ENCODE peak calls at places on chromosomes 3 and 15, in four cellular contexts. W, X, A and D are unnamed samples.

GRCh38 chr3:169387751-169388696 is 275.5 kb downstream of the MECOM start:
- DNase-seq in X (no peak), W (peak), A (peak), D (no peak)

GRCh38 chr3:149767720-149768119 is 15.4 kb upstream of the COMMD2 start:
- DNase-seq in A (no peak), X (no peak), W (no peak), D (no peak)

GRCh38 chr3:149638401-149639092 is 19.3 kb downstream of the WWTR1 start:
- DNase-seq in A (no peak), X (no peak), W (no peak), D (no peak)

GRCh38 chr3:5198986-5199731 is 11.7 kb downstream of the EDEM1 start:
- DNase-seq in X (no peak), A (peak), W (no peak), D (no peak)

GRCh38 chr3:177452487-177452886 is 255.2 kb upstream of the TBL1XR1 start:
- DNase-seq in A (no peak), X (peak), W (no peak), D (no peak)

GRCh38 chr3:182794806-182795369 is 1.6 kb downstream of the ATP11B start:
- DNase-seq in A (no peak), W (no peak), X (no peak), D (no peak)

GRCh38 chr15:69099976-69100375 is 60.5 kb upstream of the GLCE start:
- DNase-seq in X (no peak), A (no peak), W (no peak), D (no peak)

GRCh38 chr15:68729789-68730201 is 90.9 kb downstream of the ANP32A start:
- DNase-seq in A (no peak), X (no peak), W (no peak), D (no peak)

GRCh38 chr3:23959147-23959900 is 14.2 kb downstream of the NR1D2 start:
- DNase-seq in W (peak), A (no peak), X (peak), D (no peak)

GRCh38 chr3:100709840-100710235 is 544 bp downstream of the TFG start:
- DNase-seq in W (peak), A (peak), X (peak), D (peak)

GRCh38 chr3:118151164-118151563 is 883.5 kb downstream of the IGSF11 start:
- DNase-seq in X (no peak), W (no peak), A (no peak), D (no peak)

GRCh38 chr3:101695779-101696372 is 9.4 kb upstream of the RPL24 start:
- DNase-seq in X (peak), A (peak), W (peak), D (peak)

GRCh38 chr3:46497556-46498265 is at the start of gene RTP3:
- DNase-seq in A (no peak), X (no peak), W (no peak), D (no peak)

GRCh38 chr3:184727357-184728060 is 15.6 kb upstream of the MAGEF1 start:
- DNase-seq in A (peak), X (peak), W (peak), D (peak)

GRCh38 chr3:122307288-122307687 is 17.8 kb upstream of the CSTA start:
- DNase-seq in X (no peak), W (no peak), A (no peak), D (no peak)

GRCh38 chr3:61928020-61928419 is 366.6 kb downstream of the PTPRG start:
- DNase-seq in W (no peak), X (no peak), A (no peak), D (no peak)

GRCh38 chr15:71792521-71792920 is 17.8 kb upstream of the NR2E3 start:
- DNase-seq in X (peak), A (no peak), W (no peak), D (no peak)

GRCh38 chr3:126267169-126267975 is 87.0 kb upstream of the ALDH1L1 start:
- DNase-seq in W (peak), X (peak), A (no peak), D (no peak)

DNA sequence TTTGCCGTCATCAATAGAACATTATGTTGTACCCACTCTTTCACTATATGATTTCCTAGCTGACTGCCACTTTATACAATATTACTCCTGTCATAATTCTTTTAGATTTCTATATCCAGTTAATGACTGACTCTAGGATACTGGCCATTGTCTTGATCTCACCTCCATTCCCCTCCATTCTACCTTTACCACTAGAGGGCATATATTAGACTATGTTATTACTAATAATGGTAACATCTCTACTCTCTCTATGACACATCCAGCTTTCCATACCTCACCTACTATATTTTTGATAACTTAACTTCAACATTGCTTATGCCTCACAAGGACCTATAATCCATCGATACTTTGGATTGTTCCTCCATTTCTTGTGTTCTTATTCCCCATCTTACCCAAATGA is 31.4 kb upstream of the POU1F1 start:
- DNase-seq in W (peak), A (no peak), X (peak), D (no peak)
- TF ChIP-seq CTCF in W (peak), A (peak), X (peak), D (peak)

DNA sequence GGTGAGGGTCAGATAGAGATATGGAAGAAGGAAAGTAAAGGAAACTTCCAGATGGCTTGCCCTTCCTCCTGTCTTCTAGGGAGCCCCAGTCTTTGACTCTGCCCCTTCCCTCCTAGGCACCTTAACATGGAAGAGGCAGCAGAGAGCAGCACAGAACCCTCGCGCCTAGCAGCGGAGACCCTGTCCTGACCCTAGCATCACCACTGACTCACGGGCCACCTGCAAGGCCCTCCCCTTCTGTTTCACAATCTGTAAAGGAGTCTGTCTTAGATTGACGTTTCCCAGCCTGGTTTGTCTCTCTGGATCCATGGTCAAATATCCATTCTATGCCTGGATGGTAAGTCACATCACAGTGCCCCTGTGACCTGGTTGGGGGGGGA is 29.0 kb downstream of the RNU5B-1 start:
- DNase-seq in W (no peak), X (no peak), A (no peak), D (no peak)
- TF ChIP-seq EZH2phosphoT487 in W (no peak), X (no peak), A (no peak), D (no peak)

GRCh38 chr3:57948080-57948671 is 60.0 kb upstream of the FLNB start:
- DNase-seq in A (no peak), W (no peak), X (no peak), D (no peak)

GRCh38 chr3:57949344-57949743 is 58.9 kb upstream of the FLNB start:
- DNase-seq in A (no peak), W (no peak), X (no peak), D (no peak)

GRCh38 chr3:57951106-57951882 is 56.9 kb upstream of the FLNB start:
- DNase-seq in A (no peak), X (peak), W (no peak), D (no peak)

GRCh38 chr3:57948782-57949242 is 59.4 kb upstream of the FLNB start:
- DNase-seq in A (no peak), W (peak), X (no peak), D (no peak)

GRCh38 chr3:57949779-57950618 is 58.2 kb upstream of the FLNB start:
- DNase-seq in X (peak), W (no peak), A (no peak), D (no peak)
- TF ChIP-seq CTCF in X (peak), W (peak), A (no peak), D (peak)

DNA sequence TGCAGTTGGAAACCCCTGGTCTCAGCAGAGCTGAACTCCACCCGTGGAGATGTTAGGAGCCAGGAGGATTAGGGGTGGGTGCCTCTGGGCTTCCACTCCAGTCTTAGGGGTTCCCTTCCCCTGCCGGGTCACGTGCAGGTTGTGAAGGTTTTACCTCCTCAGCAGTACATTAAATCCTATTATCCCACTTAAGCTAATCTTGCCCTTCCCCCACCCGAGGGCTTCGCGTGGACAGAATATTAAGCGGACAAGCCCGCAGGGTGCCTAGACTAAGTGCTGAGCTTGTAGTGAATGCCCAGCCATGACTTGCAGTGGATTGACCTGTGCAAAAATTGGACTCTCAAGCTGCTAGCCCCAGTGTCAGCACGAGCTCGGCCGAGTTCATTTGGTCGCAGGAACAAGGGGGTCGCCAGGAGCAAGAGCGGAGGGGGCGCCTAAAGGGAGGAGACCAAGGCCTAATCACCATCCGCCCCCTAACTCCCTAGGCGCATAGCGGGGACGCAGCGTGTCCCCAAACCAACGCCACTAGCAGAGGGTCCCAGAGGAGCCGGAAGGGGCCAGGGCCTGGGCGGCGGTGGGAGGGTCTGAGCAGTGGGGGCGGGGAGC is 493 bp upstream of the SEMA4B start:
- DNase-seq in X (no peak), A (no peak), W (no peak), D (peak)
- TF ChIP-seq EZH2phosphoT487 in X (no peak), A (no peak), W (no peak), D (no peak)

GRCh38 chr3:127959873-127960272 is 44.8 kb downstream of the KBTBD12 start:
- DNase-seq in W (peak), A (no peak), X (peak), D (no peak)
- TF ChIP-seq CTCF in W (peak), A (peak), X (peak), D (peak)

GRCh38 chr15:94829887-94830884 is 598.8 kb downstream of the MCTP2 start:
- DNase-seq in A (no peak), W (peak), X (no peak), D (no peak)
- TF ChIP-seq EZH2phosphoT487 in A (no peak), W (no peak), X (no peak), D (no peak)